ENCODE peak calls at places on chromosomes 4 and X, in eight cellular contexts. S, K, W, M, E, R, L and G are unnamed samples.

GRCh38 chr4:8433181-8433580 is 7.3 kb downstream of the ACOX3 start:
- DNase-seq in W (no peak), R (no peak), S (no peak), M (no peak), K (no peak), E (no peak), L (no peak), G (no peak)

GRCh38 chr4:72997409-72997808 is 72.1 kb downstream of the COX18 start:
- DNase-seq in K (no peak), L (no peak), R (no peak), S (no peak), W (peak; percentile 57), E (no peak), M (no peak), G (peak; percentile 51)

GRCh38 chrX:153414838-153415552 is 3.7 kb downstream of the ZFP92 start:
- DNase-seq in E (no peak), M (no peak), W (peak; percentile 47), R (no peak), L (no peak), K (no peak), S (no peak), G (peak; percentile 36)

GRCh38 chr4:186871856-186872255 is 148.2 kb upstream of the FAT1 start:
- DNase-seq in R (no peak), S (no peak), K (no peak), M (no peak), L (no peak), W (no peak), E (no peak), G (no peak)

GRCh38 chr4:15344041-15344440 is 83.8 kb upstream of the C1QTNF7 start:
- DNase-seq in E (no peak), M (no peak), W (no peak), L (no peak), S (no peak), K (no peak), R (no peak), G (no peak)

GRCh38 chr4:38788327-38788726 is 5.5 kb upstream of the TLR10 start:
- DNase-seq in L (no peak), R (no peak), E (no peak), K (no peak), M (no peak), W (no peak), S (no peak), G (no peak)

GRCh38 chr4:13617801-13618200 is 9.7 kb downstream of the BOD1L1 start:
- DNase-seq in M (no peak), K (no peak), S (no peak), R (no peak), W (no peak), E (no peak), L (no peak), G (no peak)

GRCh38 chr4:54231419-54232150 is 2.5 kb downstream of the PDGFRA start:
- DNase-seq in S (no peak), M (no peak), E (peak; percentile 79), W (no peak), R (peak; percentile 28), L (peak; percentile 40), K (peak; percentile 64), G (no peak)

GRCh38 chr4:93865650-93866049 is 37.1 kb downstream of the ATOH1 start:
- DNase-seq in L (no peak), E (no peak), K (no peak), S (no peak), M (no peak), W (no peak), R (no peak), G (no peak)

GRCh38 chr4:47474799-47475198 is 10.3 kb upstream of the ATP10D start:
- DNase-seq in L (no peak), E (no peak), M (no peak), S (no peak), W (no peak), R (no peak), K (peak; percentile 37), G (no peak)

GRCh38 chr4:20318011-20318898 is 66.5 kb downstream of the SLIT2 start:
- DNase-seq in M (no peak), W (no peak), S (no peak), L (no peak), R (no peak), K (peak; percentile 43), E (no peak), G (no peak)

GRCh38 chr4:20317424-20317985 is 65.8 kb downstream of the SLIT2 start:
- DNase-seq in S (no peak), L (no peak), M (no peak), E (no peak), W (no peak), K (peak; percentile 20), R (no peak), G (no peak)

GRCh38 chr4:20318899-20319291 is 67.2 kb downstream of the SLIT2 start:
- DNase-seq in L (no peak), E (no peak), R (no peak), M (no peak), S (no peak), W (no peak), K (peak; percentile 26), G (no peak)

GRCh38 chr4:20319785-20320184 is 68.1 kb downstream of the SLIT2 start:
- DNase-seq in E (peak; percentile 61), K (peak; percentile 38), L (no peak), S (no peak), M (no peak), R (no peak), W (no peak), G (no peak)

GRCh38 chr4:20320232-20320631 is 68.5 kb downstream of the SLIT2 start:
- DNase-seq in S (no peak), K (peak; percentile 24), W (no peak), R (no peak), M (no peak), L (no peak), E (peak; percentile 24), G (no peak)
- H3K4me1 ChIP-seq in S (no peaks in the 10 kb centered on the region), K (peaks cover 57% of the 10 kb centered on the region), W (no peaks in the 10 kb centered on the region), R (no peaks in the 10 kb centered on the region), M (no peaks in the 10 kb centered on the region), L (no peaks in the 10 kb centered on the region), E (peaks cover 77% of the 10 kb centered on the region), G (no peaks in the 10 kb centered on the region)

DNA sequence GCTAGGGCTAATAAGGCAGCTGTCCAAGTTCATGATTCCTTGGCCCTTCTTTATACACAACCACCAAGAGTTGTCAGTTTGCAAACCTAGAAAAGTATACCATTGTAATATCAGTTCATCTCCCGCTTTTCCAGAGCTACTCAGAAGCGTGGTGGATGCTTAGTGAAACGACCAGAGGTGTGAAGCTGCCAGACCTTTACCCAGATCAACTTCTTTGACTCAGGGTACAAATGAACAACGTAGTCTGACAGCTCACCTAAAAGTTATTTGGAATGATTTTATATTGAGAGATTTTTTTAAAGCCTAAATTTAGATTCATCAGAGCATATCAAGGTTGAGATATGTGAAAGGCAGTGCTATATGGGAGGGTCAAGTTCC is 169.7 kb downstream of the CBR4 start:
- DNase-seq in L (no peak), R (no peak), E (no peak), K (no peak), M (no peak), W (no peak), S (no peak), G (no peak)
- H3K4me1 ChIP-seq in L (peaks cover 5% of the 10 kb centered on the region), R (peaks cover 78% of the 10 kb centered on the region), E (peaks cover 11% of the 10 kb centered on the region), K (no peaks in the 10 kb centered on the region), M (no peaks in the 10 kb centered on the region), W (peaks cover 7% of the 10 kb centered on the region), S (no peaks in the 10 kb centered on the region), G (no peaks in the 10 kb centered on the region)

DNA sequence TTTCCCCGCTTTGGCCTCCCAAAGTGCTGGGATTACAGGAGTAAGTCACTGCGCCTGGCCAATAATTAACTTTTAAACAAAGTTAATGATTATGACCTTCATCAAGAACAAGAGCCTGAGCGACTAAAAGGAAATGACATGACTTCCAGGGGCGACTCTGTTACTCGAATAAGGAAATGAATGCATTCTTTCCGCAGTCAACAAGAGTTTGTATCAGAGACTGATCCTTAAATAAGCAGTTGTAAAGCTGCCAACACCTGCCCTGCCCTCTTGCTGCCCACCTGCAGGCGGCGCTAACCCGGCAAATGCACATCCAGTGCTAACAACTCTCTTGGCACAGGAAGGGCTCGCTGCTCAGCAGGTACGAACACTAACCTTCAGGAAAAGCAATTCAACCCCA is 27.3 kb downstream of the WDR1 start:
- DNase-seq in K (peak; percentile 27), E (no peak), R (peak; percentile 71), M (no peak), S (no peak), L (no peak), W (peak; percentile 55), G (no peak)
- H3K4me1 ChIP-seq in K (no peaks in the 10 kb centered on the region), E (peaks cover 33% of the 10 kb centered on the region), R (peaks cover 87% of the 10 kb centered on the region), M (peaks cover 22% of the 10 kb centered on the region), S (no peaks in the 10 kb centered on the region), L (peaks cover 6% of the 10 kb centered on the region), W (peaks cover 32% of the 10 kb centered on the region), G (peaks cover 31% of the 10 kb centered on the region)

GRCh38 chr4:18128241-18128640 is 106.7 kb upstream of the LCORL start:
- DNase-seq in W (no peak), E (no peak), M (no peak), K (no peak), S (no peak), R (no peak), L (no peak), G (no peak)
- H3K4me1 ChIP-seq in W (no peaks in the 10 kb centered on the region), E (no peaks in the 10 kb centered on the region), M (no peaks in the 10 kb centered on the region), K (no peaks in the 10 kb centered on the region), S (no peaks in the 10 kb centered on the region), R (no peaks in the 10 kb centered on the region), L (no peaks in the 10 kb centered on the region), G (no peaks in the 10 kb centered on the region)

GRCh38 chr4:128282516-128282915 is 5.1 kb downstream of the PGRMC2 start:
- DNase-seq in M (no peak), E (no peak), R (no peak), K (no peak), L (no peak), W (no peak), S (no peak), G (no peak)
- H3K4me1 ChIP-seq in M (peaks cover 8% of the 10 kb centered on the region), E (peaks cover 8% of the 10 kb centered on the region), R (peaks cover 47% of the 10 kb centered on the region), K (peaks cover 5% of the 10 kb centered on the region), L (peaks cover 26% of the 10 kb centered on the region), W (peaks cover 20% of the 10 kb centered on the region), S (peaks cover 9% of the 10 kb centered on the region), G (peaks cover 33% of the 10 kb centered on the region)

GRCh38 chr4:185249105-185249504 is 39.7 kb downstream of the SNX25 start:
- DNase-seq in L (no peak), M (no peak), K (no peak), W (no peak), S (no peak), E (no peak), R (no peak), G (no peak)
- H3K4me1 ChIP-seq in L (no peaks in the 10 kb centered on the region), M (peaks cover 9% of the 10 kb centered on the region), K (peaks cover 26% of the 10 kb centered on the region), W (peaks cover 16% of the 10 kb centered on the region), S (no peaks in the 10 kb centered on the region), E (no peaks in the 10 kb centered on the region), R (no peaks in the 10 kb centered on the region), G (peaks cover under 1% of the 10 kb centered on the region)

GRCh38 chrX:47578692-47579091 is 3.5 kb upstream of the TIMP1 start:
- DNase-seq in K (no peak), S (no peak), E (no peak), W (peak; percentile 40), M (no peak), R (no peak), L (no peak), G (no peak)
- H3K4me1 ChIP-seq in K (peaks cover 3% of the 10 kb centered on the region), S (peaks cover 47% of the 10 kb centered on the region), E (peaks cover 9% of the 10 kb centered on the region), W (peaks cover 21% of the 10 kb centered on the region), M (peaks cover 4% of the 10 kb centered on the region), R (no peaks in the 10 kb centered on the region), L (no peaks in the 10 kb centered on the region), G (peaks cover 3% of the 10 kb centered on the region)